ENCODE peak calls at places on chromosomes 1 and 21, in five cellular contexts. A, D, C, J and O are unnamed samples. For H3K9me3, the result is how much of the 10 kb centered on the place peaks cover.

GRCh38 chr1:56575865-56576264 is 3.5 kb downstream of the PLPP3 start:
- DNase-seq in A (no peak), D (no peak), C (no peak), J (no peak), O (no peak)

GRCh38 chr21:16072692-16073091 is 342.9 kb downstream of the USP25 start:
- DNase-seq in A (peak), D (no peak), C (no peak), J (no peak), O (no peak)

GRCh38 chr1:223102797-223103533 is 40.1 kb downstream of the TLR5 start:
- DNase-seq in A (no peak), D (peak), C (no peak), J (no peak), O (peak)

GRCh38 chr1:201535778-201536245 is 3.1 kb upstream of the NAV1 start:
- DNase-seq in A (no peak), D (no peak), C (peak), J (no peak), O (no peak)

GRCh38 chr1:98053471-98054366 is 132.9 kb upstream of the DPYD start:
- DNase-seq in A (peak), D (peak), C (peak), J (peak), O (peak)

GRCh38 chr1:40594187-40594531 is 62.7 kb downstream of the ZNF684 start:
- DNase-seq in A (no peak), D (no peak), C (no peak), J (no peak), O (no peak)

GRCh38 chr21:44869860-44870747 is 3.4 kb downstream of the PTTG1IP start:
- DNase-seq in A (peak), D (no peak), C (peak), J (no peak), O (no peak)

GRCh38 chr1:101713760-101714159 is 283.0 kb downstream of the OLFM3 start:
- DNase-seq in A (no peak), D (no peak), C (no peak), J (no peak), O (no peak)

GRCh38 chr1:234231061-234231892 is 142.0 kb upstream of the COA6 start:
- DNase-seq in A (no peak), D (no peak), C (no peak), J (no peak), O (no peak)

GRCh38 chr1:154430903-154431302 is 25.8 kb downstream of the IL6R start:
- DNase-seq in A (no peak), D (no peak), C (no peak), J (no peak), O (no peak)

GRCh38 chr1:10793129-10793651 is 3.3 kb downstream of the CASZ1 start:
- DNase-seq in A (peak), D (no peak), C (no peak), J (no peak), O (no peak)

GRCh38 chr1:43307458-43308158 is 6.8 kb downstream of the TIE1 start:
- DNase-seq in A (no peak), D (peak), C (peak), J (no peak), O (no peak)

GRCh38 chr1:223341111-223341510 is 22.9 kb downstream of the SUSD4 start:
- DNase-seq in A (peak), D (no peak), C (no peak), J (no peak), O (peak)

GRCh38 chr1:53343831-53344668 is 16.2 kb upstream of the LRP8 start:
- DNase-seq in A (no peak), D (peak), C (peak), J (no peak), O (no peak)

GRCh38 chr1:230441630-230442029 is 15.5 kb upstream of the PGBD5 start:
- DNase-seq in A (no peak), D (no peak), C (no peak), J (no peak), O (no peak)

GRCh38 chr1:169103443-169103842 is 3.0 kb upstream of the ATP1B1 start:
- DNase-seq in A (no peak), D (no peak), C (no peak), J (no peak), O (peak)

GRCh38 chr1:21344750-21345443 is 54.6 kb upstream of the ECE1 start:
- DNase-seq in A (no peak), D (peak), C (peak), J (no peak), O (no peak)

GRCh38 chr1:8395433-8395866 is 77.5 kb downstream of the SLC45A1 start:
- DNase-seq in A (no peak), D (no peak), C (no peak), J (no peak), O (no peak)

GRCh38 chr1:153565529-153566374 is at the start of gene S100A2:
- DNase-seq in A (peak), D (no peak), C (peak), J (no peak), O (peak)

GRCh38 chr1:159091547-159092397 is 15.2 kb upstream of the AIM2 start:
- DNase-seq in A (peak), D (no peak), C (no peak), J (no peak), O (no peak)

GRCh38 chr1:184407816-184408510 is 21.1 kb downstream of the C1orf21 start:
- DNase-seq in A (peak), D (no peak), C (no peak), J (no peak), O (no peak)

GRCh38 chr21:45504516-45505415 is 37.5 kb downstream of the SLC19A1 start:
- DNase-seq in A (no peak), D (peak), C (peak), J (no peak), O (no peak)

GRCh38 chr1:25580933-25581332 is 35.7 kb upstream of the MAN1C1 start:
- DNase-seq in A (no peak), D (no peak), C (no peak), J (no peak), O (no peak)

GRCh38 chr1:228073061-228073869 is 9.2 kb upstream of the ARF1 start:
- DNase-seq in A (no peak), D (peak), C (peak), J (no peak), O (no peak)

GRCh38 chr1:109790735-109791494 is 27.2 kb upstream of the EPS8L3 start:
- DNase-seq in A (peak), D (peak), C (peak), J (no peak), O (no peak)

GRCh38 chr1:213622365-213623087 is 365.2 kb upstream of the PROX1 start:
- DNase-seq in A (no peak), D (no peak), C (no peak), J (no peak), O (peak)

GRCh38 chr1:26170472-26170821 is 739 bp downstream of the ZNF593 start:
- DNase-seq in A (no peak), D (no peak), C (no peak), J (no peak), O (no peak)

GRCh38 chr1:112284796-112285195 is 111.2 kb upstream of the CTTNBP2NL start:
- DNase-seq in A (no peak), D (no peak), C (no peak), J (no peak), O (no peak)

GRCh38 chr1:179298952-179299351 is 5.4 kb downstream of the SOAT1 start:
- DNase-seq in A (no peak), D (no peak), C (no peak), J (no peak), O (no peak)

GRCh38 chr1:94332516-94332915 is 85.7 kb upstream of the ABCD3 start:
- DNase-seq in A (no peak), D (no peak), C (no peak), J (no peak), O (no peak)

GRCh38 chr1:94334156-94334555 is 84.0 kb upstream of the ABCD3 start:
- DNase-seq in A (no peak), D (no peak), C (no peak), J (no peak), O (no peak)

GRCh38 chr1:94335447-94335846 is 82.7 kb upstream of the ABCD3 start:
- DNase-seq in A (no peak), D (no peak), C (no peak), J (no peak), O (no peak)

GRCh38 chr1:94334764-94335163 is 83.4 kb upstream of the ABCD3 start:
- DNase-seq in A (no peak), D (no peak), C (no peak), J (no peak), O (no peak)

GRCh38 chr1:94332952-94333351 is 85.2 kb upstream of the ABCD3 start:
- DNase-seq in A (peak), D (no peak), C (no peak), J (no peak), O (no peak)
- H3K9me3 ChIP-seq in A (under half), D (under half), C (under half), J (under half), O (under half)

GRCh38 chr21:9759972-9760371 is 761.4 kb upstream of the TPTE start:
- DNase-seq in A (no peak), D (no peak), C (no peak), J (no peak), O (no peak)

GRCh38 chr21:9763306-9763705 is 758.1 kb upstream of the TPTE start:
- DNase-seq in A (no peak), D (no peak), C (no peak), J (no peak), O (no peak)

GRCh38 chr21:9760398-9761074 is 760.8 kb upstream of the TPTE start:
- DNase-seq in A (no peak), D (no peak), C (no peak), J (no peak), O (no peak)

GRCh38 chr21:9767592-9768375 is 753.6 kb upstream of the TPTE start:
- DNase-seq in A (no peak), D (no peak), C (no peak), J (no peak), O (no peak)

DNA sequence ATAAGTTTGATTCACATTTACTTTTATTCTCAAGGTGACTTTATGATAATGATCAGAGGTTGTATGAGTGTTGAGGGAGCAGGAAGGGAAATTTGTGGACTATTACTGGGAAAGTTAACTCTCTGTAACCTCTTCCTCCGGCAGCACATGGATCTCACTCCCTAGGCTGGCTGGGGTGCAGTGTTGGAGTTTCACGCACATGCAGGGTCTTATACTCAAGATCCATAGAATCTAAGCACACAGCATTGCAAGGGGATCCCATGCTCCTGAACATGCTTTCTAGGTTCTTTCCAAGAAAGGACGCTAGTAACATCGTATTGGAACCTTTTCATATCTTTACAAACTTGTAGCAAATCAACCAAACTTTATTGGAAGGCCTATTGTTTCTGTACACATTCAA is 757.6 kb upstream of the TPTE start:
- DNase-seq in A (no peak), D (no peak), C (no peak), J (no peak), O (no peak)
- H3K9me3 ChIP-seq in A (under half), D (under half), C (under half), J (under half), O (under half)

GRCh38 chr1:6587261-6588005 is 7.6 kb downstream of the ZBTB48 start:
- DNase-seq in A (no peak), D (no peak), C (peak), J (no peak), O (peak)
- H3K9me3 ChIP-seq in A (under half), D (under half), C (under half), J (under half), O (under half)

GRCh38 chr1:2812136-2812535 is 10.6 kb upstream of the TTC34 start:
- DNase-seq in A (no peak), D (no peak), C (no peak), J (no peak), O (no peak)
- H3K9me3 ChIP-seq in A (under half), D (under half), C (under half), J (under half), O (under half)